ENCODE peak calls at places on chromosome 9, in eight cellular contexts. W is HCT116, V is GM12878, D is SK-N-SH, Z is HepG2, U is K562, A is endothelial cell of umbilical vein, I is H1. X is an unnamed sample.

GRCh38 chr9:13410566-13411031 is 131.1 kb upstream of the MPDZ start:
- DNase-seq in V (no peak), W (no peak), I (no peak), Z (no peak), U (no peak), D (no peak), A (peak; percentile 80), X (no peak)

GRCh38 chr9:73050062-73050814 is 97.4 kb upstream of the ALDH1A1 start:
- DNase-seq in I (no peak), Z (no peak), U (no peak), V (no peak), D (no peak), W (no peak), A (no peak), X (peak; percentile 34)

GRCh38 chr9:132163876-132164603 is 2.2 kb downstream of the NTNG2 start:
- DNase-seq in V (no peak), Z (no peak), A (no peak), W (no peak), D (no peak), U (no peak), I (no peak), X (peak; percentile 63)

GRCh38 chr9:108168451-108168850 is 678.9 kb upstream of the KLF4 start:
- DNase-seq in D (no peak), I (no peak), W (no peak), Z (no peak), U (no peak), V (no peak), A (no peak), X (no peak)

GRCh38 chr9:36163049-36163839 is 5.9 kb upstream of the CCIN start:
- DNase-seq in W (no peak), I (peak; percentile 85), U (peak; percentile 35), Z (peak; percentile 54), V (no peak), D (peak; percentile 89), A (peak; percentile 88), X (peak; percentile 93)

GRCh38 chr9:10678790-10679189 is 66.0 kb upstream of the PTPRD start:
- DNase-seq in U (no peak), Z (no peak), W (no peak), D (no peak), A (no peak), V (no peak), I (no peak), X (no peak)

GRCh38 chr9:31137151-31137849 is 1247.1 kb upstream of the ACO1 start:
- DNase-seq in I (no peak), Z (peak; percentile 31), V (no peak), U (no peak), W (peak; percentile 54), A (no peak), D (no peak), X (no peak)

GRCh38 chr9:73131376-73131775 is 20.3 kb upstream of the ANXA1 start:
- DNase-seq in A (peak; percentile 47), I (no peak), D (no peak), W (no peak), U (no peak), Z (no peak), V (no peak), X (no peak)

GRCh38 chr9:81814404-81814793 is 113.8 kb upstream of the SPATA31D4 start:
- DNase-seq in I (no peak), U (no peak), Z (peak; percentile 58), W (no peak), D (no peak), A (no peak), V (no peak), X (peak; percentile 19)

GRCh38 chr9:35574578-35575104 is 30.4 kb upstream of the TESK1 start:
- DNase-seq in V (no peak), Z (no peak), D (no peak), I (no peak), U (no peak), A (no peak), W (no peak), X (no peak)

GRCh38 chr9:17536027-17536426 is 42.8 kb upstream of the SH3GL2 start:
- DNase-seq in I (no peak), W (no peak), Z (no peak), A (no peak), D (no peak), U (no peak), V (no peak), X (no peak)

GRCh38 chr9:109781086-109781485 is 1.1 kb downstream of the PALM2AKAP2 start:
- DNase-seq in U (no peak), D (no peak), I (no peak), V (no peak), Z (no peak), A (no peak), W (no peak), X (no peak)

GRCh38 chr9:93143830-93144530 is 9.9 kb upstream of the NINJ1 start:
- DNase-seq in Z (no peak), U (no peak), V (no peak), A (no peak), W (no peak), D (peak; percentile 66), I (no peak), X (no peak)

GRCh38 chr9:34145165-34145564 is 18.7 kb upstream of the DCAF12 start:
- DNase-seq in Z (no peak), I (no peak), A (no peak), D (no peak), W (no peak), V (no peak), U (no peak), X (peak; percentile 27)

GRCh38 chr9:129868571-129869486 is 33.6 kb downstream of the USP20 start:
- DNase-seq in V (no peak), A (no peak), D (no peak), I (no peak), U (no peak), W (no peak), Z (no peak), X (no peak)

GRCh38 chr9:100052375-100052774 is 46.4 kb downstream of the ERP44 start:
- DNase-seq in I (no peak), Z (no peak), W (no peak), V (no peak), D (no peak), A (no peak), U (no peak), X (no peak)

GRCh38 chr9:7273575-7273974 is 515.8 kb downstream of the KDM4C start:
- DNase-seq in U (peak; percentile 16), Z (no peak), W (no peak), A (no peak), D (no peak), V (no peak), I (no peak), X (peak; percentile 38)

GRCh38 chr9:117034862-117035261 is 347.8 kb downstream of the TRIM32 start:
- DNase-seq in I (peak; percentile 74), U (no peak), V (no peak), Z (no peak), W (no peak), D (no peak), A (no peak), X (peak; percentile 81)

GRCh38 chr9:85258823-85259370 is 482.9 kb downstream of the AGTPBP1 start:
- DNase-seq in D (peak; percentile 69), U (peak; percentile 6), Z (peak; percentile 39), V (peak; percentile 20), W (peak; percentile 63), A (peak; percentile 80), I (peak; percentile 67), X (peak; percentile 84)

GRCh38 chr9:96129698-96130097 is 172.3 kb downstream of the HSD17B3 start:
- DNase-seq in Z (no peak), A (peak; percentile 86), U (no peak), W (no peak), D (peak; percentile 37), V (no peak), I (no peak), X (peak; percentile 41)

DNA sequence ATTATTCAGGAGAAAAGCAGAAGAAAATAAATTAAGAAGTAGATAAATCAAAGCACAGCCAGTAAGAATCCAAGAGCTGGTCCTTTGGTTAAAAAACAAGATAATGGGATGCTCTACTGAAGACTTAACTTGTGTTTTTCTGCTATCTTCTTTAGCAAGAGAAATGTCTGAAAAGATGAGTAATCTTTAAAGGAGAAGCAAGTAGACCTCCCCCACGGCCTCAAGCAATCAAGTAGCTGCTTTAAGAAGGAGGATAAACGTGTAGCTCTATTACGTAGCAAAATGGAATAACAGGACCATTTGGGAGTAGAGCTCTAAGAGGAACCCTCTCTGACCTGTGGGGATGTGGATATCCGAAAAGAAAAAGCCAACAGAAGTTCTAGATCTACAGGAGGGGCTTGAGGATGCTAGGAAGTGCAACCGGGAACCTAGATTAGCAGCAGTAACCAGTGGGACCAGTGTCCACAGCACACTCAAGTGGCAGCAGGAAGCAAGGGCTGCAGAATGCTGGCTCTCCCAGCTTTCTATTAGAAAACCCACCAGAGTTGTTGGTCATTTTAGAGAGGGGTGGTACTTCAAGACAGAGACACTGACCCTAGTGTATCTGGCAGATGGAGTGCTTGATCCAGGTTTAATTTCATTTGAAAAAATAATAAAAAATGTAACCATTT is 185.4 kb downstream of the GABBR2 start:
- DNase-seq in Z (no peak), I (no peak), W (no peak), D (no peak), V (no peak), A (peak; percentile 30), U (peak; percentile 37), X (peak; percentile 64)
- TF ChIP-seq CTCF in Z (peak; percentile 44), I (peak; percentile 69), W (peak; percentile 42), D (no peak), V (peak; percentile 23), A (peak; percentile 45), U (peak; percentile 57), X (peak; percentile 72)

GRCh38 chr9:121133104-121133816 is 58.5 kb downstream of the CNTRL start:
- DNase-seq in Z (peak; percentile 77), U (peak; percentile 79), D (no peak), V (no peak), I (peak; percentile 65), W (no peak), A (no peak), X (peak; percentile 66)
- H2AFZ ChIP-seq in Z (no peak overlapping the region), U (peak overlapping the region; percentile 59), D (no peak overlapping the region), V (no peak overlapping the region), I (peak overlapping the region; percentile 91), W (no peak overlapping the region), A (no peak overlapping the region), X (no peak overlapping the region)

GRCh38 chr9:136157477-136158265 is 39.0 kb upstream of the TMEM250 start:
- DNase-seq in Z (no peak), W (no peak), V (no peak), U (no peak), A (peak; percentile 75), D (no peak), I (no peak), X (no peak)
- TF ChIP-seq POLR2AphosphoS5 in Z (no peak), W (no peak), V (no peak), U (no peak), A (peak; percentile 70), D (no peak), I (no peak), X (no peak)

GRCh38 chr9:21153688-21154608 is 12.3 kb upstream of the IFNW1 start:
- DNase-seq in D (peak; percentile 28), I (no peak), W (peak; percentile 51), A (peak; percentile 58), U (no peak), Z (no peak), V (no peak), X (peak; percentile 71)
- TF ChIP-seq CTCF in D (peak; percentile 13), I (peak; percentile 53), W (peak; percentile 55), A (peak; percentile 10), U (no peak), Z (peak; percentile 19), V (peak; percentile 55), X (peak; percentile 67)

DNA sequence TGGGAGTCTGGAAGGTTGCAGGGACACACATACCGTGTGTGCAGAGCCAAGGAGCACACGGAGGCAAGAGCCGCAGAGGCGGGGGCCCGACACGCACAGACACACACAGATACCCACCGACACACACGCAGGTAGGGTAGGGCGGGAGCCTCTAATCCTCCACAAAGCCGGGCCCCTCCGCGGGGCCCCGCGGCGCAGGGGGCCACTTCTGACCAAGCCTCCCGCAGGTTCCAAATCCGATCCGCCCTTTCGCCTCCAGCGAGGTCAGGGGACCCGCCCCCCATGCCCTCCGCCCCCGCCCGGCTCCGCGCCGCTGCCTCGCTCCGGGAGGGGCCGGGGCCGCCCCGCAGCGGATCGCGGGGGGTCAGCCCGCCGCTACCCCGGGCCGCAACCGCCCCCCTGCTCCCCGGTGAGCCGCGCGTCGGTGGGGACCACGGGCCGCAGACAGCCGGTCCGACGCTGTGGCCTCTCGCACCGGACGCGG is 1.4 kb upstream of the LMX1B start:
- DNase-seq in I (peak; percentile 63), U (no peak), V (no peak), W (no peak), Z (no peak), A (no peak), D (peak; percentile 64), X (no peak)
- H2AFZ ChIP-seq in I (no peak overlapping the region), U (no peak overlapping the region), V (no peak overlapping the region), W (no peak overlapping the region), Z (no peak overlapping the region), A (no peak overlapping the region), D (no peak overlapping the region), X (no peak overlapping the region)

X was measured in GM23338.